ENCODE peak calls at places on chromosomes 13 and 19, in seven cellular contexts. K, J, Z, F, G, E and H are unnamed samples.

GRCh38 chr13:113562085-113562749 is 22.3 kb upstream of the TFDP1 start:
- DNase-seq in K (peak), J (peak), Z (peak), F (no peak), G (peak), E (no peak), H (peak)

GRCh38 chr13:102571075-102571474 is 25.7 kb upstream of the TPP2 start:
- DNase-seq in K (no peak), J (no peak), Z (no peak), F (no peak), G (peak), E (no peak), H (no peak)

GRCh38 chr13:93861818-93862217 is 617.7 kb downstream of the DCT start:
- DNase-seq in K (no peak), J (no peak), Z (peak), F (no peak), G (peak), E (no peak), H (no peak)

GRCh38 chr19:5937550-5937949 is 23.5 kb downstream of the CAPS start:
- DNase-seq in K (no peak), J (no peak), Z (no peak), F (no peak), G (no peak), E (no peak), H (no peak)

GRCh38 chr13:98451676-98452105 is 125.2 kb downstream of the STK24 start:
- DNase-seq in K (no peak), J (no peak), Z (no peak), F (no peak), G (peak), E (no peak), H (no peak)

GRCh38 chr19:6415592-6416190 is 8.9 kb downstream of the KHSRP start:
- DNase-seq in K (no peak), J (no peak), Z (no peak), F (no peak), G (no peak), E (no peak), H (no peak)

GRCh38 chr13:93603043-93603442 is 376.4 kb downstream of the GPC6 start:
- DNase-seq in K (no peak), J (no peak), Z (peak), F (no peak), G (peak), E (no peak), H (no peak)

GRCh38 chr13:39510296-39510695 is 92.7 kb downstream of the LHFPL6 start:
- DNase-seq in K (no peak), J (no peak), Z (no peak), F (peak), G (no peak), E (no peak), H (no peak)

GRCh38 chr13:84366484-84366883 is 484.2 kb upstream of the SLITRK1 start:
- DNase-seq in K (no peak), J (no peak), Z (no peak), F (no peak), G (peak), E (no peak), H (no peak)